ENCODE peak calls at places on chromosomes 3 and 15, in seven cellular contexts. D is mesendoderm, F is neuronal stem cell, L is mesenchymal stem cell, S is IMR-90, P is H1, U is trophoblast cell. W is an unnamed sample.

GRCh38 chr3:106261915-106262683 is 393.3 kb upstream of the CBLB start:
- DNase-seq in D (no peak), F (no peak), L (peak; percentile 87), S (peak; percentile 85), P (no peak), U (peak; percentile 7), W (no peak)

GRCh38 chr3:32817561-32818430 is at the start of gene TRIM71:
- DNase-seq in D (peak; percentile 67), F (no peak), L (peak; percentile 24), S (no peak), P (no peak), U (peak; percentile 12), W (no peak)

GRCh38 chr15:40923551-40923950 is 5.6 kb upstream of the DLL4 start:
- DNase-seq in D (no peak), F (no peak), L (no peak), S (peak; percentile 34), P (no peak), U (no peak), W (no peak)

GRCh38 chr3:168977696-168978374 is 685.7 kb downstream of the MECOM start:
- DNase-seq in D (no peak), F (no peak), L (no peak), S (peak; percentile 44), P (no peak), U (no peak), W (no peak)

GRCh38 chr15:50128266-50128665 is 9.2 kb upstream of the ATP8B4 start:
- DNase-seq in D (peak; percentile 34), F (no peak), L (peak; percentile 22), S (no peak), P (no peak), U (no peak), W (peak; percentile 38)

GRCh38 chr15:31488437-31489204 is 162.0 kb downstream of the KLF13 start:
- DNase-seq in D (peak; percentile 89), F (peak; percentile 76), L (peak; percentile 91), S (peak; percentile 91), P (peak; percentile 58), U (peak; percentile 5), W (peak; percentile 82)

GRCh38 chr15:28895566-28895965 is 9.8 kb downstream of the APBA2 start:
- DNase-seq in D (no peak), F (no peak), L (no peak), S (no peak), P (no peak), U (no peak), W (no peak)

GRCh38 chr3:113649169-113649833 is 47.1 kb downstream of the USF3 start:
- DNase-seq in D (no peak), F (no peak), L (no peak), S (peak; percentile 8), P (no peak), U (no peak), W (no peak)

GRCh38 chr3:146093928-146094327 is 67.1 kb downstream of the PLOD2 start:
- DNase-seq in D (no peak), F (no peak), L (no peak), S (peak; percentile 18), P (no peak), U (no peak), W (no peak)

GRCh38 chr15:86300371-86301106 is 220.9 kb downstream of the AGBL1 start:
- DNase-seq in D (no peak), F (no peak), L (no peak), S (no peak), P (no peak), U (no peak), W (no peak)

GRCh38 chr3:62028236-62028635 is 345.1 kb downstream of the FEZF2 start:
- DNase-seq in D (no peak), F (no peak), L (no peak), S (no peak), P (no peak), U (no peak), W (no peak)

GRCh38 chr3:48478631-48479555 is 25.1 kb downstream of the SHISA5 start:
- DNase-seq in D (no peak), F (no peak), L (no peak), S (no peak), P (no peak), U (no peak), W (no peak)

GRCh38 chr3:19645093-19645492 is 288.9 kb downstream of the EFHB start:
- DNase-seq in D (no peak), F (no peak), L (no peak), S (no peak), P (no peak), U (no peak), W (no peak)

GRCh38 chr3:67605377-67605776 is 49.0 kb downstream of the SUCLG2 start:
- DNase-seq in D (peak; percentile 80), F (peak; percentile 6), L (peak; percentile 35), S (peak; percentile 83), P (no peak), U (peak; percentile 14), W (no peak)

GRCh38 chr15:91655891-91656290 is 197.6 kb upstream of the SLCO3A1 start:
- DNase-seq in D (no peak), F (no peak), L (no peak), S (no peak), P (no peak), U (no peak), W (no peak)

GRCh38 chr15:91652610-91653207 is 200.8 kb upstream of the SLCO3A1 start:
- DNase-seq in D (no peak), F (no peak), L (no peak), S (no peak), P (no peak), U (no peak), W (no peak)

GRCh38 chr15:91651251-91651650 is 202.3 kb upstream of the SLCO3A1 start:
- DNase-seq in D (no peak), F (no peak), L (no peak), S (no peak), P (no peak), U (no peak), W (no peak)

GRCh38 chr15:91649922-91650321 is 203.6 kb upstream of the SLCO3A1 start:
- DNase-seq in D (no peak), F (no peak), L (no peak), S (no peak), P (no peak), U (no peak), W (no peak)
- H2AK5ac ChIP-seq in D (no peak overlapping the region), F (no peak overlapping the region), L (no peak overlapping the region), S (no peak overlapping the region), P (no peak overlapping the region), U (no peak overlapping the region), W (no peak overlapping the region)

GRCh38 chr15:93072011-93072410 is 17.0 kb downstream of the RGMA start:
- DNase-seq in D (peak; percentile 62), F (no peak), L (peak; percentile 3), S (peak; percentile 14), P (no peak), U (no peak), W (no peak)
- H3K9ac ChIP-seq in D (peak overlapping the region; percentile 83), F (peak overlapping the region; percentile 78), L (peak overlapping the region; percentile 90), S (no peak overlapping the region), P (peak overlapping the region; percentile 49), U (no peak overlapping the region), W (peak overlapping the region; percentile 84)

DNA sequence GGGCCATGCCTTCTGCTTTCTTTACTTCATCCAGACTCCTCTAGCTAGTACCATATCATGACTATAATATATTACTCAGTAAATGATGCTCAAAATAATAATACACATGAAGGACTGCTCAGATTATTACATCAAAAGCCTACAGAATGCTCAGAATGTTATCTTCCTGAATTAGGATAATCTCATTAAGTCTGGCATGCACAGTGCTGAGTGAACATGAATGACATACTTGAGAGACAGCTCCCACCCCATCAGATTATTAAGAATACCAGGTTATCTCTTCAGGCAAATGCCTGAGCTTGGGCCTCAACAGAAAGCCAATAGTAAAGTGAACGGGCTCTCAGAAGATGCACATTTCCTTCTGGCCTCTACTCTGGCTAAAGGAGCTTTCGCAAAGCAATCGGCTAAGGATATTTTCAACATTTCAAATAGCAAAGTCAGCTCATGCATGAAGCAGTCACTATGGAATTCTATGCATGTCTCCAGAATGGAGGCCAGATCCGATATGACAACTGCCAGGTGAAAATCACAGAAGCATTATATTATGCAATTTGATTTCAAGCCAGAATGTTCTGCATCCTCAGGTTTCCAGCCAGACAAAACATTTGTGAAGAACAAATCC is 122.6 kb downstream of the KCNMB2 start:
- DNase-seq in D (peak; percentile 7), F (no peak), L (no peak), S (no peak), P (no peak), U (peak; percentile 67), W (no peak)
- H2AK5ac ChIP-seq in D (no peak overlapping the region), F (no peak overlapping the region), L (no peak overlapping the region), S (no peak overlapping the region), P (no peak overlapping the region), U (no peak overlapping the region), W (no peak overlapping the region)

GRCh38 chr3:128481438-128481942 is 11.5 kb downstream of the GATA2 start:
- DNase-seq in D (no peak), F (no peak), L (no peak), S (no peak), P (no peak), U (no peak), W (no peak)

GRCh38 chr3:128483657-128484403 is 9.2 kb downstream of the GATA2 start:
- DNase-seq in D (peak; percentile 46), F (no peak), L (peak; percentile 31), S (no peak), P (no peak), U (no peak), W (peak; percentile 64)

GRCh38 chr3:128482857-128483656 is 9.9 kb downstream of the GATA2 start:
- DNase-seq in D (peak; percentile 75), F (no peak), L (peak; percentile 71), S (peak; percentile 84), P (no peak), U (peak; percentile 75), W (peak; percentile 48)

GRCh38 chr3:128480717-128481437 is 12.1 kb downstream of the GATA2 start:
- DNase-seq in D (no peak), F (no peak), L (no peak), S (no peak), P (no peak), U (no peak), W (no peak)

DNA sequence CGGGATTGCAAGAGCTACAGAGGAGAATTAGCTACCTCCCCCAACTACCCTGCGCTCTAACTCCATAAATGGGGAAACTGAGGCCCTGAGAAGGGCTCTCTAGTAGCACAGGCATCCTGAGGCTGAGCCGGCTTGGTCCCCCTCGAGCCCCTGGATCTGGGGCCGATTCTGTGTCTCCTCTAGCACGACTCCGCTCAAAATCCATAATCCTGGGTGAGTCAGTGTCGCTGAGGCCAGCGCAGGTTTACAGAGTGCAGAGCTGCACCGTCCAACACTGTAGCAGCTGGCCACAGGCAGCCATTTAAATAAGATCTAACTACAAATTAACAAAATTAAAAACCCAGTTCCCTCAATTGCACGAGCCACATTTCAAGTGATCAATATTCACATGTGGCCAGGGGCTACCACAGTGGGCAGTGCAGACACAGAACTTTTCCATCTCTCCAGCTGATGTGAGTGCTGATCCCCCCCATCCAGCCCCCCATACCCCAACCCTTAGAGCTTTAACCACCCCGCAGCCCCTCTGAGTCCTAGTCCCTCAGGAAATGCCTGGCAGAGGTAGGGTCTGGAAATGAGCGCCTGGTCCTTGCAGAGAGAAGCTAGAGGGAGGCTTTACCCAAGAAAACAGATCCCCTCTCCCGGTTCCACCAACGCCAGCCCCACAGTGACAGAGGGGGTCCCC is 10.7 kb downstream of the GATA2 start:
- DNase-seq in D (no peak), F (no peak), L (peak; percentile 46), S (peak; percentile 68), P (no peak), U (no peak), W (no peak)
- H3K9ac ChIP-seq in D (no peak overlapping the region), F (no peak overlapping the region), L (no peak overlapping the region), S (no peak overlapping the region), P (no peak overlapping the region), U (no peak overlapping the region), W (no peak overlapping the region)

W was measured in H9.